ENCODE peak calls at places on chromosomes 6 and 20, in five cellular contexts. M is transverse colon, N is body of pancreas, E is heart left ventricle, B is lower leg skin. L is an unnamed sample.
A peak's percentile ranks its signal among the peaks of the same experiment; 100 is the strongest.

GRCh38 chr6:87152528-87152950 is 2.8 kb upstream of the ZNF292 start:
- DNase-seq in B (no peak), E (no peak), M (no peak), N (no peak), L (no peak)

GRCh38 chr6:53055873-53056272 is 9.3 kb upstream of the FBXO9 start:
- DNase-seq in E (no peak), N (no peak), M (no peak), B (no peak), L (no peak)

GRCh38 chr6:32046450-32047083 is 8.4 kb downstream of the CYP21A2 start:
- DNase-seq in M (no peak), B (peak; percentile 28), E (peak; percentile 76), N (no peak), L (no peak)

GRCh38 chr6:17281100-17281496 is at the start of gene RBM24:
- DNase-seq in B (peak; percentile 38), M (peak; percentile 82), E (peak; percentile 66), N (peak; percentile 64), L (no peak)

GRCh38 chr20:20205141-20205861 is 153.0 kb downstream of the CFAP61 start:
- DNase-seq in B (no peak), E (no peak), N (no peak), M (no peak), L (no peak)

GRCh38 chr6:100891079-100891478 is 9.9 kb upstream of the ASCC3 start:
- DNase-seq in M (no peak), N (no peak), B (no peak), E (no peak), L (no peak)

GRCh38 chr6:158322724-158323560 is 10.7 kb downstream of the TULP4 start:
- DNase-seq in E (no peak), B (no peak), N (no peak), M (no peak), L (no peak)

GRCh38 chr20:23116301-23117089 is 30.4 kb upstream of the CD93 start:
- DNase-seq in B (no peak), E (no peak), N (no peak), M (no peak), L (no peak)

GRCh38 chr6:31822038-31822821 is 5.3 kb upstream of the HSPA1B start:
- DNase-seq in M (peak; percentile 92), E (peak; percentile 82), N (peak; percentile 94), B (peak; percentile 88), L (peak; percentile 68)

GRCh38 chr20:708956-709355 is 33.4 kb upstream of the SCRT2 start:
- DNase-seq in N (no peak), M (no peak), B (no peak), E (no peak), L (no peak)

GRCh38 chr6:40542175-40542764 is 44.9 kb downstream of the LRFN2 start:
- DNase-seq in E (no peak), B (no peak), N (no peak), M (no peak), L (no peak)

GRCh38 chr6:43368517-43369160 is 808 bp downstream of the ZNF318 start:
- DNase-seq in B (peak; percentile 25), M (peak; percentile 50), N (peak; percentile 38), E (peak; percentile 79), L (peak; percentile 57)

GRCh38 chr6:7235712-7236311 is 77.2 kb downstream of the SSR1 start:
- DNase-seq in N (peak; percentile 89), M (peak; percentile 40), B (no peak), E (no peak), L (no peak)

GRCh38 chr6:31359556-31359955 is 2.6 kb upstream of the HLA-B start:
- DNase-seq in N (no peak), B (no peak), M (no peak), E (no peak), L (no peak)

GRCh38 chr6:13762648-13763441 is 51.2 kb upstream of the RANBP9 start:
- DNase-seq in N (peak; percentile 47), E (no peak), B (peak; percentile 90), M (peak; percentile 42), L (peak; percentile 54)

GRCh38 chr20:3889489-3890409 is 562 bp downstream of the PANK2 start:
- DNase-seq in E (peak; percentile 77), M (peak; percentile 50), B (peak; percentile 43), N (peak; percentile 37), L (peak; percentile 69)

GRCh38 chr20:24742989-24743388 is 206.1 kb upstream of the CST7 start:
- DNase-seq in B (no peak), M (no peak), E (no peak), N (no peak), L (no peak)

GRCh38 chr6:52049252-52050050 is 38.0 kb downstream of the PKHD1 start:
- DNase-seq in B (no peak), E (no peak), M (no peak), N (no peak), L (no peak)

GRCh38 chr6:112037783-112038216 is 16.1 kb upstream of the CCN6 start:
- DNase-seq in N (peak; percentile 43), B (peak; percentile 88), E (no peak), M (peak; percentile 40), L (no peak)

GRCh38 chr6:1667012-1667804 is 57.5 kb downstream of the FOXC1 start:
- DNase-seq in E (no peak), B (no peak), M (no peak), N (no peak), L (no peak)

GRCh38 chr20:57704245-57704644 is 5.6 kb downstream of the PMEPA1 start:
- DNase-seq in B (no peak), N (no peak), M (no peak), E (no peak), L (no peak)

GRCh38 chr6:30719791-30720737 is at the start of gene TUBB:
- DNase-seq in E (peak; percentile 98), B (peak; percentile 96), N (peak; percentile 99), M (peak; percentile 98), L (peak; percentile 97)

GRCh38 chr20:53916173-53916512 is 154.3 kb downstream of the BCAS1 start:
- DNase-seq in E (no peak), B (no peak), M (no peak), N (no peak), L (no peak)

GRCh38 chr6:45595010-45595851 is 217.5 kb upstream of the SUPT3H start:
- DNase-seq in B (no peak), N (no peak), E (no peak), M (no peak), L (no peak)

GRCh38 chr6:99426454-99426762 is 1.3 kb upstream of the PNISR start:
- DNase-seq in B (no peak), M (no peak), E (no peak), N (no peak), L (no peak)
- H3K4me3 ChIP-seq in B (peak overlapping the region; percentile 75), M (peak overlapping the region; percentile 65), E (peak overlapping the region; percentile 73), N (peak overlapping the region; percentile 69), L (peak overlapping the region; percentile 84)

DNA sequence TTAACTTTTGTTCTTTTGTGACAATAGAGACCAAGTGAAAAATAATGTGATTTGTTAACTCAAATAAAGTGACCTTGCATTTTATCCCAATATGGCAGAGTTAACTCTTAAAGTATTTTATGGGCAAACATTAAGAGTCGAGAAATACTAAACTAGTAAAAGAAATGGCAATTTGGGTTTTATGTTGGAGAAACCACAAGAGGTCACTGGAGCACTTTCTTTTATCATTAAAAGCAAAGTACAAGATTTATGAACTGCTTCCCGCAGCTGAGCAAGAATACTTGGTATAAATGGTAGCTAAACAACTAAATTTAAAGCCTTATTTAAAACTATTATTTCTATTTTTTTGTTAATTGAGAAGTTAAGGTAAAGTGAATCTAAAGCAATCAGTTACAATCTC is 33.5 kb upstream of the MCM9 start:
- DNase-seq in B (no peak), M (no peak), E (no peak), N (no peak), L (no peak)
- TF ChIP-seq CTCF in B (no peak), M (peak; percentile 42), E (peak; percentile 36), N (no peak), L (peak; percentile 68)

GRCh38 chr6:166556871-166557322 is 29.6 kb downstream of the RAMACL start:
- DNase-seq in E (peak; percentile 90), B (peak; percentile 93), N (peak; percentile 95), M (peak; percentile 75), L (peak; percentile 73)
- TF ChIP-seq POLR2A in E (no peak), B (no peak), N (no peak), M (no peak), L (no peak)

DNA sequence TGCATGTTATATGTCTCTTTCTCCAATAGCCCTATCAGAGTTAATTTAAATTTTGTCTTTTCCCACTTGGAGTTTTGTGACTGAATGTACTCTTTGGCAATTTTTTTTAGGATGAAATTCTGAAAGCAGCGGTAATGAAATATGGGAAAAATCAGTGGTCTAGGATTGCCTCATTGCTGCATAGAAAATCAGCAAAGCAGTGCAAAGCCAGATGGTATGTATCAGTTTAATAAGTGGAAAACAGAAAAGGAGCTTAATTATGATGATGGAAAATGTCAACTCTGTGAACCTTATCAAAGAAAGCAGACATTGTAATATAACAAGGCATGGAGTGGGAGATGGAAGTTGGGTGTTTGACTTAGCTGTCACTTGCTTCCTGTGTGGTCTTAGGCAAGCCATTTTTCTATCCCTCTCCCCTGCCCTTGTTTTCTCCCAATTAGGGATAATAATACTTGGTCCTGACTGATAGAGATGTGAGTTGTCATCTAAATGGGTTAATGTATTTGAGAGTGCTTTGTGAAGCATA is 2.7 kb downstream of the CDC5L start:
- DNase-seq in N (no peak), B (no peak), E (no peak), M (no peak), L (no peak)
- H3K4me3 ChIP-seq in N (no peak overlapping the region), B (no peak overlapping the region), E (no peak overlapping the region), M (no peak overlapping the region), L (no peak overlapping the region)

DNA sequence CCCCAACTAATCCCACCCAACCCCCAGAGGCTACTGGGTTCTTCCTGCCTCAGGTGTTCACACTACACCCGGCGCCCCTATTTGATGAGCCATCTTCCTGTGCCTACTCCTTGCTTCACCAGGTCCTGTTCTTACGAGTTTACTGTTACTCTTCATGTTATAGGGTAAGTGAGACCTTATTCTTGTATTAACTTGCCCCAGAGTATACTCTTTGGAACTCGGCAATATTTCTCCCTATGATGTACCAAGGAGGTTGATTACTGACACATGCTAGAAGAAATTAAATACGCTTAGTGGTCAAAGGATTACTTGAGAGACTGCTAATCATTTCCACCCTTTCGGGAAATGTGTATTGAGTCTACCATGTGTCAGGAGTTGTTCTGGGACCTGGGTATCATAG is 8.9 kb downstream of the RING1 start:
- DNase-seq in N (no peak), M (no peak), B (no peak), E (no peak), L (no peak)
- TF ChIP-seq CTCF in N (no peak), M (no peak), B (no peak), E (no peak), L (no peak)

DNA sequence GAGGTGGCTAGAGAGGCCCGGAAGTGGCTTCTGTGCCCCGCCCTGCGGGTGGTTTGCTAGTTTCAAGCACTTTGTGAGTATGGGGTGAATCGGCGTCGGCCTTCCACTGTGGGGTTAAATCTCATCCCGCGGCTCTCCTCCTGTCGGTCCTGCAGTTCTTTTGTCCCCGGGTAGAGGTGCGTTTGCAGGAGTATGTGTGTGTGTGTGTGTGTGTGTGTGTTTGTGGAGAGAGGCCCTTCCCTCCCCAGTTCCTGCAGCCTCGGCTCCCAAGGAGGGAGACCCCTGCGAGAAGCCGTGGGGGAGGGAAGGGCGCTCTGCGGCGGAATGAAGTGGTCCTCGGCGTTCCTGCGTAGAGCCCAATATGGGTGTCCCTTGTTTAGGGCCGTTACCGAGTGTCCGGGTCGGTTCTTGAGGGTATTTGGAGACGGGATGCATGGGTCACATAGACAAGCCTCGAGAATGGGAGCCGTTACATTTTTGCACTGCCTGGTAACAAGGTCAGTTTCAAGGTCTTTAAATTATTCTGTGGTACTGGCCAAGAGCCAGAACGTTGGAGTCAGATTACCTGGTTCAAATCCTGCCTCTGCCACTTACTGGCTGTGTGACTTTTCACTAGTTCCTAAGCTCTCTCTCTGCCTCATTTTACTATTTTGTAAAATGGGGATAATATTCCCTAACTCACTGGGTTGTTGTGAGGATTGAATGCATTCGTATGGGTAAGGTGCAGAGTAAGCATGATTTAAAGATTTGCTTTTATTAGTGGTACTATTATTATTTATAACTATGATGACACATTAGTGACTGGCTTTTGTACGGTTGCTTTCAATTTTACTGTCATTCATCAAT is at the start of gene ZKSCAN3:
- DNase-seq in E (peak; percentile 91), B (peak; percentile 79), M (peak; percentile 91), N (peak; percentile 84), L (peak; percentile 83)
- TF ChIP-seq POLR2A in E (no peak), B (no peak), M (peak; percentile 62), N (no peak), L (peak; percentile 18)

L was measured in Peyer's patch.